ENCODE peak calls at places on chromosomes 7 and 10, in five cellular contexts. Z, N, P, T and B are unnamed samples.

GRCh38 chr7:929311-929711 is 25.2 kb downstream of the ADAP1 start:
- DNase-seq in Z (no peak), N (no peak), P (no peak), T (no peak), B (no peak)

GRCh38 chr10:35216303-35216905 is 89.8 kb downstream of the CREM start:
- DNase-seq in Z (peak), N (peak), P (no peak), T (peak), B (no peak)

GRCh38 chr10:67818323-67818722 is 19.7 kb downstream of the DNAJC12 start:
- DNase-seq in Z (peak), N (peak), P (no peak), T (no peak), B (no peak)

GRCh38 chr7:56491636-56492425 is 375.6 kb upstream of the NUPR2 start:
- DNase-seq in Z (no peak), N (no peak), P (no peak), T (no peak), B (no peak)

GRCh38 chr7:33882950-33883349 is 22.4 kb upstream of the BMPER start:
- DNase-seq in Z (no peak), N (no peak), P (no peak), T (no peak), B (no peak)

GRCh38 chr7:64310426-64310825 is 3.3 kb upstream of the ZNF736 start:
- DNase-seq in Z (no peak), N (no peak), P (no peak), T (no peak), B (no peak)

GRCh38 chr10:93063217-93063976 is 2.8 kb downstream of the CYP26C1 start:
- DNase-seq in Z (no peak), N (no peak), P (no peak), T (no peak), B (no peak)

GRCh38 chr7:112449353-112449752 is 907 bp upstream of the IFRD1 start:
- DNase-seq in Z (peak), N (peak), P (no peak), T (no peak), B (peak)

GRCh38 chr7:101936612-101937231 is 119.3 kb downstream of the CUX1 start:
- DNase-seq in Z (peak), N (peak), P (peak), T (peak), B (peak)

GRCh38 chr10:103645141-103646054 is 151.9 kb downstream of the NEURL1 start:
- DNase-seq in Z (peak), N (peak), P (no peak), T (peak), B (peak)

GRCh38 chr7:73358590-73359275 is 30.8 kb downstream of the FKBP6 start:
- DNase-seq in Z (no peak), N (no peak), P (no peak), T (no peak), B (no peak)

GRCh38 chr10:4013651-4014085 is 228.7 kb upstream of the KLF6 start:
- DNase-seq in Z (no peak), N (no peak), P (no peak), T (peak), B (no peak)

GRCh38 chr7:157719008-157719682 is 382.3 kb downstream of the DNAJB6 start:
- DNase-seq in Z (no peak), N (no peak), P (no peak), T (no peak), B (no peak)

GRCh38 chr7:132435016-132435990 is 141.0 kb downstream of the PLXNA4 start:
- DNase-seq in Z (peak), N (no peak), P (peak), T (no peak), B (no peak)

GRCh38 chr10:112588225-112588990 is 141.4 kb downstream of the VTI1A start:
- DNase-seq in Z (no peak), N (peak), P (no peak), T (no peak), B (no peak)

GRCh38 chr10:65166272-65166671 is 1645.1 kb downstream of the REEP3 start:
- DNase-seq in Z (no peak), N (no peak), P (no peak), T (no peak), B (no peak)

GRCh38 chr7:138505361-138505873 is 45.4 kb downstream of the TRIM24 start:
- DNase-seq in Z (no peak), N (no peak), P (no peak), T (no peak), B (no peak)

GRCh38 chr10:17662193-17663138 is 18.5 kb downstream of the STAM start:
- DNase-seq in Z (no peak), N (no peak), P (no peak), T (no peak), B (no peak)

GRCh38 chr7:12244129-12244528 is 33.0 kb downstream of the TMEM106B start:
- DNase-seq in Z (peak), N (peak), P (peak), T (no peak), B (peak)

GRCh38 chr10:120422459-120422858 is 34.6 kb upstream of the PLPP4 start:
- DNase-seq in Z (peak), N (peak), P (no peak), T (no peak), B (peak)

GRCh38 chr10:78865518-78865835 is 203.3 kb upstream of the ZMIZ1 start:
- DNase-seq in Z (peak), N (peak), P (no peak), T (no peak), B (peak)

GRCh38 chr10:5446390-5446926 is 34.1 kb downstream of the NET1 start:
- DNase-seq in Z (peak), N (peak), P (peak), T (peak), B (peak)

GRCh38 chr7:128236924-128237586 is 4.0 kb upstream of the LEP start:
- DNase-seq in Z (peak), N (peak), P (no peak), T (no peak), B (peak)

GRCh38 chr10:97531401-97531985 is 32.8 kb downstream of the UBTD1 start:
- DNase-seq in Z (peak), N (peak), P (no peak), T (no peak), B (no peak)

GRCh38 chr10:119539359-119539651 is 3.2 kb downstream of the RGS10 start:
- DNase-seq in Z (no peak), N (no peak), P (no peak), T (no peak), B (no peak)

GRCh38 chr10:130990536-130990935 is 321.0 kb downstream of the TCERG1L start:
- DNase-seq in Z (no peak), N (no peak), P (no peak), T (no peak), B (no peak)

GRCh38 chr10:11539191-11539868 is 72.1 kb downstream of the USP6NL start:
- DNase-seq in Z (peak), N (peak), P (no peak), T (no peak), B (peak)

GRCh38 chr10:134205-134742 is 981 bp upstream of the ZMYND11 start:
- DNase-seq in Z (peak), N (peak), P (peak), T (peak), B (peak)

GRCh38 chr10:132591166-132591971 is 53.8 kb downstream of the INPP5A start:
- DNase-seq in Z (peak), N (peak), P (no peak), T (peak), B (peak)

GRCh38 chr7:105224884-105225651 is 163.7 kb downstream of the SRPK2 start:
- DNase-seq in Z (peak), N (peak), P (no peak), T (no peak), B (peak)

GRCh38 chr10:22230331-22230833 is 12.6 kb upstream of the EBLN1 start:
- DNase-seq in Z (peak), N (peak), P (peak), T (no peak), B (peak)

GRCh38 chr7:34162676-34163075 is 257.3 kb downstream of the BMPER start:
- DNase-seq in Z (no peak), N (no peak), P (no peak), T (no peak), B (no peak)

GRCh38 chr10:21176934-21177480 is 279.9 kb upstream of the NEBL start:
- DNase-seq in Z (no peak), N (no peak), P (no peak), T (no peak), B (no peak)

GRCh38 chr10:26567349-26567721 is 129.2 kb downstream of the APBB1IP start:
- DNase-seq in Z (no peak), N (no peak), P (no peak), T (no peak), B (no peak)

GRCh38 chr10:26571655-26572054 is 125.8 kb upstream of the PDSS1 start:
- DNase-seq in Z (no peak), N (no peak), P (no peak), T (no peak), B (no peak)

DNA sequence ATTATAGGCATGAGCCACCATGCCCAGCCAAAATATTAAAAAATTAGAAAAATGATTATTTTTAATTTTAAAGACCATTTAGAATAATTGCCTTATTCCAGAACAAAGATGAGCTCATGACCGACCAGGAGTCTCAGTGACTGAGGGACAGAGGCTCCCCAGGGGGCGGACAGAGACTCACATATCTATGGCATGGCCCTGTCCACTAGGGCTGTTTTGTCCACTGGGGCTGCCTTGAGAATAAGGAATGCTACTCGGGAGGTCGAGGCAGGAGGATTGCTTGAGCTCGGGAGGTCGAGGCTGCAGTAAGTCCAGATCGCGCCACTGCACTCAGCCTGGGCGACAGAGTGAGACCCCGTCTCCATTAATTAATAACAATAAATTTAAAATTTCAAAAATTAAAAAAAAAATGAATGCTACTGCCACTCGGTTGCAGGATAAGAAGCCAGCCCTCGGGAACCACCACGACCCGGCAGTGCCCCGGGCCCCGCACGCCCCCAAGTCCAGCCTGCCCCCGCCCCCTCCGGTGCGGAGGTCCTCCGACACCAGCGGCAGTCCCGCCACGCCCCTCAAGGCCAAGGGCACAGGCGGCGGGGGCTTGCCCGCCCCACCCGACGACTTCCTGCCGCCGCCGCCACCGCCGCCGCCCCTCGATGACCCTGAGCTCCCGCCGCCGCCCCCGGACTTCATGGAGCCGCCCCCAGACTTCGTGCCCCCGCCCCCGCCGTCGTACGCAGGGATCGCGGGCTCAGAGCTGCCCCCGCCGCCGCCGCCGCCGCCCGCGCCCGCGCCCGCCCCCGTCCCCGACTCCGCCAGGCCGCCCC is 128.6 kb downstream of the APBB1IP start:
- DNase-seq in Z (no peak), N (no peak), P (peak), T (no peak), B (no peak)
- H3K4me3 ChIP-seq in Z (peak), N (no peak), P (peak), T (peak), B (no peak)

GRCh38 chr10:83991986-83992753 is 147.1 kb upstream of the GHITM start:
- DNase-seq in Z (no peak), N (peak), P (peak), T (no peak), B (no peak)
- TF ChIP-seq CTCF in Z (peak), N (no peak), P (peak), T (no peak), B (no peak)

GRCh38 chr10:28721318-28721717 is 44.0 kb downstream of the BAMBI start:
- DNase-seq in Z (no peak), N (no peak), P (no peak), T (no peak), B (no peak)
- H3K4me3 ChIP-seq in Z (no peak), N (no peak), P (peak), T (no peak), B (no peak)

DNA sequence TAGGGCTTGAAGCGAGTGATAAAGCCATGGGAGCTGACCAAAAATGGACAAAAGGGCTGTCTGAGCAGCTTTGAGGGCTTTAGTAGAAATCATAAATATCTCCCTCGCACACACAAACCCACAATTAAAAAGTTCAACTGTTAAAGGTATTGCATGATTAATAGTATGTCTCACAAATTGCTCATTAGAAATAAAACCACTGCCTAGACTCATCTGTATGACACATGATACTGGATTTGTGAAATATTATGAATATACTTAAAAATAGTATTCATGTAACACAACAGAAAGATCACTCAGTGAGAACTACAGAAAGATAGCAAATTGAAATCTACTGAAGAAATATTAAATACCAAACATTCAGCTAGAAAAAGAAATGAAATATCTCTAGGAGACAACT is 11.9 kb upstream of the PTPN12 start:
- DNase-seq in Z (no peak), N (peak), P (no peak), T (no peak), B (no peak)
- TF ChIP-seq CTCF in Z (no peak), N (no peak), P (no peak), T (no peak), B (no peak)

DNA sequence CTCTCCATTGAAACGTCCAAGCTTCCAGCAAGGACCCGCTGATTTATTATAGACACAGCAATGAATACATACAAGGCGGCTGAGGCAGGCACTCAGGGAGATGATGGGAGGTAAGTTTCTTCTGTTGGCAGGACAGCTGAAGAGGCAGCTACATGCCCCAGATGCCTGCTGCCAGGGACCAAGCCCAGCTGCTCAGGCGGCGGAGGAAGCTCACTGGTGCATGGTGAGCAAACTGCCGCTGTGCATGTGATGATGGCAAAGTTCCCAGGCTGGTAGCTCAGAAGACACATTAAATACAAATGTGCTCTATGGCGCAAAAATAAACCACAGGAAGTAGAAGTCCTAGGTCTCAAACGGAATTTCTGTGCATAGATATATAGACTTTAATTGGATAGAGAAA is 2.3 kb downstream of the DNTT start:
- DNase-seq in Z (no peak), N (no peak), P (no peak), T (peak), B (no peak)
- H3K4me3 ChIP-seq in Z (no peak), N (no peak), P (no peak), T (no peak), B (no peak)

DNA sequence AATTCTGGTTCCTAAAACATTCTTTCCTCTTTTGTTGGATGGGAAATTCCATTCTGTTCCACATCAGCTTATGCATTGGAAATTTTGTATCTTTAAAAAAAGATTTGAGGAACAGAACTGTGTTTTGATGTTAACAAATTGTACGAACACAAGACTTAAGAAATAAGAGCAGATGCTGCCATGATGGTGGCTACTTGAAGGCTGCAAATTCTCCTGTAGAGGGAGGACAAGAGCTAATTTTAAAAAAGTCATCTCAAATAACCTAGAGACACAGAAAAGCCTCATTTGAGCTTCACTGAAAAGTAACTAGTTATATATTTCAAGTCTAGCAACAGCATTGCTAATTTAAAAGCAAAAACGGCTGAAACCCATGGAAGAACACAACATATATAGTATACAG is 29.8 kb downstream of the NDUFB2 start:
- DNase-seq in Z (peak), N (peak), P (peak), T (no peak), B (peak)
- TF ChIP-seq CTCF in Z (peak), N (peak), P (peak), T (peak), B (peak)

DNA sequence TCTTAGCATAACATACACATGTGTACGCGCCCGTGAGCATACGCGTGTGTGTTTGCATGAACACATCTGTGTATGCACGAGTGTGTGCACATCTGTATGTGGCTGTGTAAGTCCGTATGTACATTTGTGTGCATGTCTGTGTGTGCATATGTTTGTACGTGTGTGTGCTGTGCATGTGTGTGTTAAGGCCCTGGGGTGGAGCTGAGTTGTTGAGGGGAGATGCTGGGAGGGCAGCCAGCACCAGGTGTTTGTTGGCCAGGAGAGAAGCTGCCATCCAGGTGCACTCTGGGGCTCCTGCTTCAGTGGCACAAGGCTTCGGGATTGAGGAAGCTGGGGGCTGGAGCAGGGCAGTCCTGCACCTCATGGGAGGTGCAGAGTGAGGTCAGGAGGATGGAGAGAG is 85.0 kb downstream of the BMS1 start:
- DNase-seq in Z (no peak), N (no peak), P (no peak), T (no peak), B (no peak)
- H3K4me3 ChIP-seq in Z (no peak), N (no peak), P (no peak), T (no peak), B (no peak)